ENCODE peak calls at places on chromosomes 4 and X, in ten cellular contexts. E, K, D, I, F, U, H, G, V and Y are unnamed samples.

GRCh38 chr4:148071009-148071408 is 339.1 kb downstream of the ARHGAP10 start:
- DNase-seq in E (no peak), K (no peak), D (no peak), I (no peak), F (no peak), U (no peak), H (no peak), G (no peak), V (no peak), Y (no peak)

GRCh38 chr4:143473334-143474126 is 40.0 kb upstream of the SMARCA5 start:
- DNase-seq in E (no peak), K (no peak), D (peak; percentile 17), I (no peak), F (no peak), U (no peak), H (no peak), G (no peak), V (no peak), Y (no peak)

GRCh38 chrX:43557792-43558191 is 98.3 kb upstream of the MAOA start:
- DNase-seq in E (peak; percentile 68), K (peak; percentile 68), D (peak; percentile 31), I (no peak), F (peak; percentile 53), U (peak; percentile 47), H (no peak), G (peak; percentile 63), V (no peak), Y (peak; percentile 19)

GRCh38 chr4:99885063-99885664 is 9.1 kb downstream of the LAMTOR3 start:
- DNase-seq in E (peak; percentile 51), K (no peak), D (peak; percentile 21), I (no peak), F (no peak), U (peak; percentile 35), H (no peak), G (no peak), V (no peak), Y (no peak)

GRCh38 chr4:12852338-12853307 is 631.5 kb downstream of the RAB28 start:
- DNase-seq in E (peak; percentile 61), K (no peak), D (peak; percentile 76), I (peak; percentile 15), F (no peak), U (peak; percentile 18), H (no peak), G (no peak), V (no peak), Y (no peak)

GRCh38 chrX:16258936-16259335 is 91.7 kb downstream of the MAGEB17 start:
- DNase-seq in E (no peak), K (no peak), D (no peak), I (no peak), F (no peak), U (no peak), H (no peak), G (no peak), V (no peak), Y (no peak)

GRCh38 chr4:10281996-10282395 is 165.4 kb upstream of the WDR1 start:
- DNase-seq in E (no peak), K (no peak), D (no peak), I (no peak), F (no peak), U (no peak), H (no peak), G (no peak), V (no peak), Y (no peak)

GRCh38 chr4:70945452-70946055 is 43.4 kb downstream of the MOB1B start:
- DNase-seq in E (no peak), K (no peak), D (no peak), I (no peak), F (no peak), U (no peak), H (no peak), G (no peak), V (no peak), Y (no peak)

GRCh38 chr4:151950993-151951726 is 190.4 kb upstream of the GATB start:
- DNase-seq in E (no peak), K (no peak), D (no peak), I (no peak), F (no peak), U (no peak), H (no peak), G (no peak), V (no peak), Y (no peak)

GRCh38 chr4:87121332-87122065 is 98.9 kb downstream of the KLHL8 start:
- DNase-seq in E (no peak), K (no peak), D (no peak), I (no peak), F (no peak), U (no peak), H (no peak), G (no peak), V (no peak), Y (no peak)

GRCh38 chr4:87119965-87120364 is 100.5 kb downstream of the KLHL8 start:
- DNase-seq in E (no peak), K (no peak), D (no peak), I (no peak), F (no peak), U (no peak), H (no peak), G (no peak), V (no peak), Y (no peak)

GRCh38 chr4:87122252-87122651 is 98.2 kb downstream of the KLHL8 start:
- DNase-seq in E (no peak), K (peak; percentile 80), D (no peak), I (no peak), F (no peak), U (no peak), H (no peak), G (no peak), V (no peak), Y (no peak)

GRCh38 chr4:87118826-87119225 is 101.6 kb downstream of the KLHL8 start:
- DNase-seq in E (peak; percentile 21), K (no peak), D (no peak), I (no peak), F (no peak), U (peak; percentile 60), H (no peak), G (no peak), V (no peak), Y (no peak)

DNA sequence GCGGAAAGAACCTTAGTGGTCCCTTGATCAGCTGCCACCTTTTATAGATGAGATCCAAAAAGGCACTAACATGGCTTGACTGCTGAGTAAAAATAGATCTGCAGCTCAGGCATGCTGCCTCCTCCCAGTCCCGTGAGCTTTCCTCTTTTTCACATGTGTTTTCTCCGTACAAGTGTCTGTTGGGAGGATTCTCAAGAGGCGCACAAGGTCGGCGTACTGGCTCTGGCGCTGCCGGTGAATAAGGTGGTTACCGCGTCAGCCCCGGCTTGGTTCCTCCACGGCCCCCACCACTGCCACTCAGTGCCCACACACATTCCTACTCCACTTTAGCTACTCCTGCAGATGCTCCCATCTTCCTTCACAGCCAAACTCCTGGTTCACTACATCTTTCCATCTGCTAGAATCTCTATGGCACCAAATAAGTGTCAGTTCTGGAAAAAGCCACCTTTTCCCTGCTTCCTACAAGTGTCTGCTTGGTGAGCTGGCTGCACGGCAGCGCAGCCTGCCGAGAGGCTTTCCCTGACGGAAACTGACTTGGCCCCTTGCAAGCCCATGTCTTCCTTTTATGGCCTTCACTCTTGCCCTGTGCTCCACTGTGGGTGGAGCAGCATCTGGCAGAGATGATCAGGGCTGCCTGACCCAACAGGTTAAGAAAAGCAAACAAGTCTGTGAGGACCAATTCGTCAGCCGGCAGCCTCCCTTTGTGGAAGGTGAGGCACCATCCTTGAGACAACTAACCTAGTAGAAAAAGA is 99.8 kb downstream of the KLHL8 start:
- DNase-seq in E (no peak), K (peak; percentile 88), D (peak; percentile 47), I (no peak), F (peak; percentile 69), U (no peak), H (peak; percentile 33), G (no peak), V (no peak), Y (peak; percentile 34)
- TF ChIP-seq POLR2A in E (no peak), K (peak; percentile 61), D (no peak), I (peak; percentile 33), F (no peak), U (no peak), H (peak; percentile 22), G (no peak), V (no peak), Y (no peak)

GRCh38 chr4:154416183-154416543 is 75.4 kb downstream of the DCHS2 start:
- DNase-seq in E (peak; percentile 6), K (peak; percentile 77), D (peak; percentile 10), I (no peak), F (peak; percentile 39), U (peak; percentile 47), H (peak; percentile 5), G (no peak), V (no peak), Y (no peak)
- TF ChIP-seq CTCF in E (peak; percentile 25), K (no peak), D (peak; percentile 55), I (no peak), F (no peak), U (peak; percentile 27), H (no peak), G (no peak), V (no peak), Y (no peak)

GRCh38 chr4:123599061-123599919 is 202.7 kb downstream of the SPRY1 start:
- DNase-seq in E (no peak), K (no peak), D (peak; percentile 95), I (no peak), F (no peak), U (no peak), H (no peak), G (no peak), V (no peak), Y (no peak)
- TF ChIP-seq EP300 in E (no peak), K (no peak), D (peak; percentile 69), I (no peak), F (no peak), U (no peak), H (no peak), G (no peak), V (no peak), Y (no peak)

DNA sequence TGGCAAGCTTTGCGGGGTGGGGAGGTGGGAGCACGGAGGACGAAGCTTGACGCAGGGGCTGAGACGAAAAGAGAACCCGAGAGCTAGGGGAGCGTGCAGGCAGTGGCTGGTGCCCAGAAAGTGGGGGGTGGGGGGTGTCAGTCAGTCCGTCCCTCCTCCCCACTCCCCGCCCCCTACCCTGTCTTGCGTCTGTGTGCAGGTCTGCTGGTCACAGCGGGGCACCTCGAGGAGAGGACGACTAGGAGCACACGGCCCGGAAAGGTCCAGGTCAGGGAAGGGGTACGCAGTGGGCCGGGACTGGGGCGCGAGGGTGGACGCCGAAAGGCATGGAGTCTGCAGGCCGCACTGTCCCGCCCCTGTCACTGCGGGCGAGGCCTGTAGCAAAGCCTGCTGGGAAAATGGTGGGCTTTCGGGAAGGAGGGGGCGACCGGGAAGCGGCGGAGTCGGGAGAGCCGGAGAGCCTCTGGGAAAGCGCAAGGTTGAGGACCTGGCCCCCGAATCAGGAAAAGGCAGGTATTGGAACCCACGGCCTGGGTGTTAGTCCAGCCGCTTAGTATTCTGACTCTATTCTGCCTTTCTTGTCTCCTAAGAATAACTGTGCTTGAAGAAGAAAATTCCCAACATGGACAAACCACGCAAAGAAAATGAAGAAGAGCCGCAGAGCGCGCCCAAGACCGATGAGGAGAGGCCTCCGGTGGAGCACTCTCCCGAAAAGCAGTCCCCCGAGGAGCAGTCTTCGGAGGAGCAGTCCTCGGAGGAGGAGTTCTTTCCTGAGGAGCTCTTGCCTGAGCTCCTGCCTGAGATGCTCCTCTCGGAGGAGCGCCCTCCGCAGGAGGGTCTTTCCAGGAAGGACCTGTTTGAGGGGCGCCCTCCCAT is 758 bp downstream of the TCEAL1 start:
- DNase-seq in E (peak; percentile 86), K (peak; percentile 83), D (peak; percentile 39), I (no peak), F (peak; percentile 77), U (peak; percentile 28), H (peak; percentile 85), G (peak; percentile 40), V (peak; percentile 74), Y (peak; percentile 33)
- TF ChIP-seq POLR2A in E (peak; percentile 68), K (peak; percentile 21), D (peak; percentile 74), I (no peak), F (peak; percentile 40), U (peak; percentile 37), H (peak; percentile 51), G (no peak), V (peak; percentile 10), Y (peak; percentile 12)

GRCh38 chr4:121696641-121697461 is at the start of gene ANXA5:
- DNase-seq in E (peak; percentile 81), K (peak; percentile 96), D (peak; percentile 63), I (no peak), F (peak; percentile 90), U (peak; percentile 91), H (peak; percentile 98), G (peak; percentile 90), V (peak; percentile 94), Y (peak; percentile 68)
- TF ChIP-seq CTCF in E (peak; percentile 41), K (no peak), D (peak; percentile 51), I (peak; percentile 52), F (no peak), U (peak; percentile 76), H (no peak), G (no peak), V (no peak), Y (no peak)